ENCODE peak calls at places on chromosomes 4 and X, in seven cellular contexts. One of them, this sample, is unnamed.
A peak's percentile ranks its signal among the peaks of the same experiment; 100 is the strongest.

GRCh38 chr4:141339386-141339785 is 118.7 kb downstream of the ZNF330 start:
- DNase-seq in transverse colon: no peak
- DNase-seq in psoas muscle: no peak
- DNase-seq in HCT116: no peak
- DNase-seq in tibial artery: no peak
- DNase-seq in right cardiac atrium: no peak
- DNase-seq in lower lobe of right lung: no peak
- DNase-seq in this sample: no peak

GRCh38 chr4:947491-947971 is 15.3 kb downstream of the TMEM175 start:
- DNase-seq in transverse colon: no peak
- DNase-seq in psoas muscle: no peak
- DNase-seq in HCT116: no peak
- DNase-seq in tibial artery: peak; percentile 53
- DNase-seq in right cardiac atrium: peak; percentile 39
- DNase-seq in lower lobe of right lung: no peak
- DNase-seq in this sample: no peak

GRCh38 chr4:98536631-98537030 is 121.8 kb downstream of the TSPAN5 start:
- DNase-seq in transverse colon: no peak
- DNase-seq in psoas muscle: no peak
- DNase-seq in HCT116: no peak
- DNase-seq in tibial artery: no peak
- DNase-seq in right cardiac atrium: no peak
- DNase-seq in lower lobe of right lung: no peak
- DNase-seq in this sample: no peak

GRCh38 chr4:22339491-22339890 is 176.4 kb downstream of the ADGRA3 start:
- DNase-seq in transverse colon: no peak
- DNase-seq in psoas muscle: no peak
- DNase-seq in HCT116: no peak
- DNase-seq in tibial artery: no peak
- DNase-seq in right cardiac atrium: no peak
- DNase-seq in lower lobe of right lung: no peak
- DNase-seq in this sample: no peak

GRCh38 chr4:61408163-61408562 is 208.0 kb downstream of the ADGRL3 start:
- DNase-seq in transverse colon: no peak
- DNase-seq in psoas muscle: no peak
- DNase-seq in HCT116: no peak
- DNase-seq in tibial artery: no peak
- DNase-seq in right cardiac atrium: no peak
- DNase-seq in lower lobe of right lung: no peak
- DNase-seq in this sample: no peak

GRCh38 chr4:83449009-83449408 is 6.6 kb downstream of the HELQ start:
- DNase-seq in transverse colon: no peak
- DNase-seq in psoas muscle: no peak
- DNase-seq in HCT116: no peak
- DNase-seq in tibial artery: no peak
- DNase-seq in right cardiac atrium: no peak
- DNase-seq in lower lobe of right lung: no peak
- DNase-seq in this sample: no peak

GRCh38 chr4:155675709-155676429 is 9.2 kb downstream of the GUCY1A1 start:
- DNase-seq in transverse colon: no peak
- DNase-seq in psoas muscle: no peak
- DNase-seq in HCT116: no peak
- DNase-seq in tibial artery: no peak
- DNase-seq in right cardiac atrium: no peak
- DNase-seq in lower lobe of right lung: no peak
- DNase-seq in this sample: no peak

GRCh38 chr4:145681518-145681917 is 1.6 kb downstream of the C4orf51 start:
- DNase-seq in transverse colon: no peak
- DNase-seq in psoas muscle: no peak
- DNase-seq in HCT116: no peak
- DNase-seq in tibial artery: no peak
- DNase-seq in right cardiac atrium: no peak
- DNase-seq in lower lobe of right lung: no peak
- DNase-seq in this sample: no peak

GRCh38 chr4:140243345-140243753 is 89.4 kb upstream of the MAML3 start:
- DNase-seq in transverse colon: peak; percentile 73
- DNase-seq in psoas muscle: no peak
- DNase-seq in HCT116: no peak
- DNase-seq in tibial artery: no peak
- DNase-seq in right cardiac atrium: no peak
- DNase-seq in lower lobe of right lung: peak; percentile 47
- DNase-seq in this sample: no peak

GRCh38 chr4:28639747-28640146 is 1779.1 kb downstream of the STIM2 start:
- DNase-seq in transverse colon: no peak
- DNase-seq in psoas muscle: no peak
- DNase-seq in HCT116: no peak
- DNase-seq in tibial artery: no peak
- DNase-seq in right cardiac atrium: no peak
- DNase-seq in lower lobe of right lung: no peak
- DNase-seq in this sample: no peak

GRCh38 chr4:149005191-149005590 is 563.0 kb upstream of the NR3C2 start:
- DNase-seq in transverse colon: no peak
- DNase-seq in psoas muscle: no peak
- DNase-seq in HCT116: no peak
- DNase-seq in tibial artery: no peak
- DNase-seq in right cardiac atrium: no peak
- DNase-seq in lower lobe of right lung: no peak
- DNase-seq in this sample: no peak

GRCh38 chr4:168864831-168865541 is 145.1 kb downstream of the CBR4 start:
- DNase-seq in transverse colon: no peak
- DNase-seq in psoas muscle: no peak
- DNase-seq in HCT116: no peak
- DNase-seq in tibial artery: no peak
- DNase-seq in right cardiac atrium: no peak
- DNase-seq in lower lobe of right lung: no peak
- DNase-seq in this sample: no peak

GRCh38 chr4:138347561-138347960 is 105.4 kb upstream of the SLC7A11 start:
- DNase-seq in transverse colon: no peak
- DNase-seq in psoas muscle: no peak
- DNase-seq in HCT116: no peak
- DNase-seq in tibial artery: no peak
- DNase-seq in right cardiac atrium: no peak
- DNase-seq in lower lobe of right lung: no peak
- DNase-seq in this sample: no peak

GRCh38 chrX:149453911-149454820 is 50.9 kb downstream of the IDS start:
- DNase-seq in transverse colon: no peak
- DNase-seq in psoas muscle: no peak
- DNase-seq in HCT116: no peak
- DNase-seq in tibial artery: no peak
- DNase-seq in right cardiac atrium: no peak
- DNase-seq in lower lobe of right lung: no peak
- DNase-seq in this sample: no peak

GRCh38 chr4:166506051-166506450 is 633.0 kb downstream of the TLL1 start:
- DNase-seq in transverse colon: no peak
- DNase-seq in psoas muscle: no peak
- DNase-seq in HCT116: no peak
- DNase-seq in tibial artery: no peak
- DNase-seq in right cardiac atrium: no peak
- DNase-seq in lower lobe of right lung: no peak
- DNase-seq in this sample: no peak

DNA sequence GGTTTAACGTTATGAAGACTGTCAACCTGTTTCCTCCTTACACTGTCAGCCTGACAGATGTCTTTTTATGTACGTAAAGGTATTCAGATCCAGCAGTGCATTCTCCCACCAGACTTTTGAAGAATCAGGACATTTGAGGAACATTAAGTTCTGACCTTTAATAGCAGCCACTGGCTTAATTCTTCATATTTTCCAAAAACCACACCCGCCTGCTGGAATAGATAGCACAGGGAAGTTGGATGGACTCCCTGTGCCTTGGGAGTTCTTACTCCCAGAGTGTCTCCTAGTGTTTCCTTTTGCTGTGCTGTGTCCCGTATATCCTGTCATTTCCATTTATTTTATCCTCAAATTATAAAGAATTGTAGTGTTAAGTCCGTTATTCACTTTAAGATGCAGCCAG is 94.5 kb downstream of the AFF1 start:
- DNase-seq in transverse colon: no peak
- DNase-seq in psoas muscle: no peak
- DNase-seq in HCT116: no peak
- DNase-seq in tibial artery: no peak
- DNase-seq in right cardiac atrium: no peak
- DNase-seq in lower lobe of right lung: no peak
- DNase-seq in this sample: no peak
- H3K4me1 ChIP-seq in transverse colon: peaks cover 84% of the 10 kb centered on the region
- H3K4me1 ChIP-seq in psoas muscle: peaks cover 100% of the 10 kb centered on the region
- H3K4me1 ChIP-seq in HCT116: no peaks in the 10 kb centered on the region
- H3K4me1 ChIP-seq in tibial artery: peaks cover 83% of the 10 kb centered on the region
- H3K4me1 ChIP-seq in right cardiac atrium: peaks cover 35% of the 10 kb centered on the region
- H3K4me1 ChIP-seq in lower lobe of right lung: peaks cover 97% of the 10 kb centered on the region
- H3K4me1 ChIP-seq in this sample: peaks cover 25% of the 10 kb centered on the region

DNA sequence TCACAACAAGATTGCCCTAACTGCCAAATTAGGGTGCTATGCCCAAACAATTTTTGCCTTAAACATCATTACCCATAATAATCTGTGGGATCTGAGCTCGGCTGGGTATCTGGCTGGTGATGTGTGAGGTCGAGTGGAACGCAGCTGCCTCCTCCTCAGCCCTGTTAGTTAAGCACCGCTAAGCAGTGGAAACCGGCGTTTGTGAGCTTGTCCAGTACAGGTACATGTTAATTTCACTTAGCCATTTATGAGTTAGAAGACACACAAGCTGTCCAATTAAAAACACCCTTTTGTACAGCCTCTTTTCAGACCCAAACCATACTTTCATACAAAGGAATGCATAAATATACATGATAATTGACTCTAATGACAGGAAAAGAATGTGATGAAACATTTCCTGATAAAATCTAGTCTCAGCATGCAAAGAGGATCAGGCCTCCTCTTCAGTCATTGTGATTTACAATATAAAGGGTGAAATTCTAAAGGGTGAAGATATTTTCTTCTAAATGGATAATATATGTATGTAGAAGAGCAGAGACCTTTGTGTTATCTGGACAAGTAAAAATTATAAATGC is 163.6 kb upstream of the FAT1 start:
- DNase-seq in transverse colon: no peak
- DNase-seq in psoas muscle: no peak
- DNase-seq in HCT116: no peak
- DNase-seq in tibial artery: no peak
- DNase-seq in right cardiac atrium: no peak
- DNase-seq in lower lobe of right lung: no peak
- DNase-seq in this sample: peak; percentile 38
- H3K4me3 ChIP-seq in transverse colon: no peak overlapping the region
- H3K4me3 ChIP-seq in psoas muscle: no peak overlapping the region
- H3K4me3 ChIP-seq in HCT116: no peak overlapping the region
- H3K4me3 ChIP-seq in tibial artery: no peak overlapping the region
- H3K4me3 ChIP-seq in right cardiac atrium: no peak overlapping the region
- H3K4me3 ChIP-seq in lower lobe of right lung: no peak overlapping the region
- H3K4me3 ChIP-seq in this sample: no peak overlapping the region

GRCh38 chrX:154381271-154381670 is 2.2 kb downstream of the EMD start:
- DNase-seq in transverse colon: no peak
- DNase-seq in psoas muscle: no peak
- DNase-seq in HCT116: no peak
- DNase-seq in tibial artery: no peak
- DNase-seq in right cardiac atrium: no peak
- DNase-seq in lower lobe of right lung: no peak
- DNase-seq in this sample: peak; percentile 80
- H3K27ac ChIP-seq in transverse colon: no peak overlapping the region
- H3K27ac ChIP-seq in psoas muscle: no peak overlapping the region
- H3K27ac ChIP-seq in HCT116: no peak overlapping the region
- H3K27ac ChIP-seq in tibial artery: peak overlapping the region; percentile 100
- H3K27ac ChIP-seq in right cardiac atrium: no peak overlapping the region
- H3K27ac ChIP-seq in lower lobe of right lung: no peak overlapping the region
- H3K27ac ChIP-seq in this sample: peak overlapping the region; percentile 22

DNA sequence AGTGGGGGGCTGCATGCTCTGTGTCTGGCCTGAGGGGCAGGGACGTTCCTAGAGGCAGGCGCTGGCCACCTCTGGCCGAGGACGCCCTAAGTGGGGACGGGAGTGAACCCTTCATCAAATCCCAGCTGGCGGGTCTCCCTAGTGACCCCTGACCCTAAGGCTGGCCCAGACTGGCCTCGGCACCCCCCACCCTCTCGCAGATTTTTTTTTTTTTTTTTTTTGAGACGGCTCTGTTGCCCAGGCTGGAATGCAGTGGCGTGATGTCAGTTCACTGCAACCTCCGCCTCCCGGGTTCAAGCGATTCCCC is 988 bp upstream of the MXD4 start:
- DNase-seq in transverse colon: no peak
- DNase-seq in psoas muscle: no peak
- DNase-seq in HCT116: no peak
- DNase-seq in tibial artery: no peak
- DNase-seq in right cardiac atrium: no peak
- DNase-seq in lower lobe of right lung: no peak
- DNase-seq in this sample: no peak
- H3K4me1 ChIP-seq in transverse colon: peaks cover 49% of the 10 kb centered on the region
- H3K4me1 ChIP-seq in psoas muscle: peaks cover 54% of the 10 kb centered on the region
- H3K4me1 ChIP-seq in HCT116: peaks cover 9% of the 10 kb centered on the region
- H3K4me1 ChIP-seq in tibial artery: peaks cover 46% of the 10 kb centered on the region
- H3K4me1 ChIP-seq in right cardiac atrium: peaks cover 12% of the 10 kb centered on the region
- H3K4me1 ChIP-seq in lower lobe of right lung: peaks cover 63% of the 10 kb centered on the region
- H3K4me1 ChIP-seq in this sample: no peaks in the 10 kb centered on the region

DNA sequence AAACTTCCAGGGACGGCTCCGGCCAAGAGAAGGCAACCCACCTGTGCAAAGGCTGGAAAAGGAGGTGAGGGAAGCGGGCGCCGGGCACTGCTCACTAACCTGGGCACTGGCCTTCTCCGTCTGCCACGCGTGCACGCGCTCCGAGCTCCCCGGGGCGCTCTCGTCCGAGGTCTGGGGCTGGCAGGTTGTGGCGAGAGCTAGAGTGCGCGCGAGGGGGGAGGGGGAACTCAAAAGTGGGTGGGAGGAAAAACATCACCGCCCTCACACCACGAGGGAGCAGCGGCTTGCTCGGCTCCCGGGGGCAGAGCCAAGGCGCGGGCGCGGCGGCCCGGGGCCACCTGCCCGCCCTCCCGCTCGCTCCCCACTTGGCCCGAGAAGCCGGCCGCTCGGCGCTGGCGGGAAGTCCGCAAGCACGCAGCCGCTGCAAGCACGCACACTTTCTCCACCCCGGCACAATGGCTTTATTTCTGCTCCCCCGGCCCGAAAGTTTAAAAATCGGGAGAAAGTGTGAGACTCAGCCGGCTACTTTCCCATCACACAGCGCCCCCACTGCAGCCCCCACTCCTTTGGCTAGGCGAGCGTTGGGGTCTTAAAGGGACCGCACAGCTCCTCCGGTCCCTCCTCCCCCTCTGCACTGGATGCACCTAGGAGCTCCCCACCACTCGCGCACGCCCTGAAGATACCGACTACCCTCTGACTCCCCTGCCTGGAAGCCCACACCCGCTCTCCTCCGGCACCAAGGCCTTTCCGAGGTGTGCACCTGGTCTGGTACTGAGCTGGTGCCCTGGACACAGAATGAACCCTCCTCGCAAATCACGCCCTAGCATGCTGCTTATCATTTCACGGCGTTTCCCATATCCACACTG is at the start of gene CHRDL1:
- DNase-seq in transverse colon: peak; percentile 18
- DNase-seq in psoas muscle: peak; percentile 27
- DNase-seq in HCT116: no peak
- DNase-seq in tibial artery: peak; percentile 70
- DNase-seq in right cardiac atrium: peak; percentile 73
- DNase-seq in lower lobe of right lung: peak; percentile 46
- DNase-seq in this sample: no peak
- H3K4me3 ChIP-seq in transverse colon: peak within 1 kb of the TSS; percentile 14
- H3K4me3 ChIP-seq in psoas muscle: peak within 1 kb of the TSS; percentile 48
- H3K4me3 ChIP-seq in HCT116: no peak within 1 kb of the TSS
- H3K4me3 ChIP-seq in tibial artery: peak within 1 kb of the TSS; percentile 33
- H3K4me3 ChIP-seq in right cardiac atrium: peak within 1 kb of the TSS; percentile 51
- H3K4me3 ChIP-seq in lower lobe of right lung: peak within 1 kb of the TSS; percentile 42
- H3K4me3 ChIP-seq in this sample: peak within 1 kb of the TSS; percentile 28

DNA sequence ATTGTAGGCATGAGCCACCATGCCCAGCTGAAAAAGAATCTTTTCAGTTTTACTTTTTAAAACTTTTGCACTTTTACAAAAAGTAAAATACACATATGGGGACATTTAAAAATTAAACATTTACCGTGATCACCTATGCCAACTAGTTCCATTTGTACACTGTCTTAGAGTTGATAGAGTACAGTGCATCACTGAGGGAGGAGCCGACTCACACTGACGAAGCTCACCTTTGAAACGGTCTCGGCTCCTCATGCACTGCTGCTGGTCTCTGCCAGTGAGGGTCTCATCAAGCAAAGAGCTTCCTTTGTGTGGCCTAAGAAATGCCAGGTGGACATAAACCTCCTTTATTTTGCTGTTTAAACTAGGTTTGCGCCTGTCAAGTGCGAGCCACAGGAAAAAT is 50.0 kb downstream of the GRK4 start:
- DNase-seq in transverse colon: no peak
- DNase-seq in psoas muscle: no peak
- DNase-seq in HCT116: no peak
- DNase-seq in tibial artery: no peak
- DNase-seq in right cardiac atrium: no peak
- DNase-seq in lower lobe of right lung: no peak
- DNase-seq in this sample: no peak
- H3K27ac ChIP-seq in transverse colon: no peak overlapping the region
- H3K27ac ChIP-seq in psoas muscle: no peak overlapping the region
- H3K27ac ChIP-seq in HCT116: no peak overlapping the region
- H3K27ac ChIP-seq in tibial artery: no peak overlapping the region
- H3K27ac ChIP-seq in right cardiac atrium: no peak overlapping the region
- H3K27ac ChIP-seq in lower lobe of right lung: no peak overlapping the region
- H3K27ac ChIP-seq in this sample: no peak overlapping the region